ENCODE peak calls at places on chromosome 20, in seven cellular contexts. R is OCI-LY7, E is glutamatergic neuron, M is pancreas, Z is breast epithelium, Y is colonic mucosa, G is ovary. Q is an unnamed sample.

GRCh38 chr20:52493177-52493711 is 301.7 kb upstream of the ZFP64 start:
- DNase-seq in R (no peak), E (no peak), M (no peak), Z (no peak), Y (no peak), G (no peak), Q (no peak)

GRCh38 chr20:13817342-13817741 is 32.5 kb downstream of the NDUFAF5 start:
- DNase-seq in R (no peak), E (no peak), M (no peak), Z (no peak), Y (no peak), G (no peak), Q (no peak)

GRCh38 chr20:8798505-8798904 is 270.4 kb upstream of the PLCB4 start:
- DNase-seq in R (no peak), E (no peak), M (no peak), Z (no peak), Y (no peak), G (no peak), Q (no peak)

GRCh38 chr20:54219751-54220426 is 12.0 kb downstream of the PFDN4 start:
- DNase-seq in R (peak), E (no peak), M (no peak), Z (no peak), Y (no peak), G (no peak), Q (no peak)

GRCh38 chr20:19815553-19815991 is 57.5 kb downstream of the RIN2 start:
- DNase-seq in R (peak), E (no peak), M (no peak), Z (no peak), Y (no peak), G (no peak), Q (no peak)

GRCh38 chr20:48538058-48538825 is 289.6 kb downstream of the PREX1 start:
- DNase-seq in R (no peak), E (no peak), M (peak), Z (peak), Y (no peak), G (peak), Q (no peak)

GRCh38 chr20:48622421-48622820 is 205.4 kb downstream of the PREX1 start:
- DNase-seq in R (no peak), E (no peak), M (no peak), Z (no peak), Y (no peak), G (peak), Q (no peak)

GRCh38 chr20:33649201-33649631 is 12.9 kb upstream of the C20orf144 start:
- DNase-seq in R (no peak), E (peak), M (peak), Z (no peak), Y (peak), G (peak), Q (no peak)

GRCh38 chr20:48329676-48330644 is 497.8 kb downstream of the PREX1 start:
- DNase-seq in R (peak), E (peak), M (no peak), Z (no peak), Y (no peak), G (no peak), Q (peak)

GRCh38 chr20:39702716-39703349 is 740.7 kb downstream of the DHX35 start:
- DNase-seq in R (no peak), E (no peak), M (no peak), Z (no peak), Y (no peak), G (no peak), Q (no peak)

GRCh38 chr20:7085448-7085847 is 318.0 kb downstream of the BMP2 start:
- DNase-seq in R (no peak), E (no peak), M (no peak), Z (no peak), Y (peak), G (no peak), Q (no peak)

GRCh38 chr20:49594143-49594928 is 26.4 kb upstream of the PTGIS start:
- DNase-seq in R (no peak), E (no peak), M (no peak), Z (no peak), Y (no peak), G (no peak), Q (no peak)

GRCh38 chr20:4775322-4776078 is 53.8 kb downstream of the PRND start:
- DNase-seq in R (no peak), E (no peak), M (no peak), Z (no peak), Y (no peak), G (no peak), Q (no peak)

GRCh38 chr20:48329216-48329615 is 498.6 kb downstream of the PREX1 start:
- DNase-seq in R (no peak), E (no peak), M (no peak), Z (no peak), Y (no peak), G (no peak), Q (no peak)

GRCh38 chr20:14055127-14055742 is 59.9 kb downstream of the MACROD2 start:
- DNase-seq in R (peak), E (no peak), M (peak), Z (no peak), Y (peak), G (no peak), Q (peak)

GRCh38 chr20:61874421-61875068 is 191.1 kb downstream of the TAF4 start:
- DNase-seq in R (peak), E (peak), M (no peak), Z (peak), Y (no peak), G (no peak), Q (no peak)
- TF ChIP-seq CTCF in R (peak), E (no peak), M (no peak), Z (no peak), Y (no peak), G (no peak), Q (no peak)

GRCh38 chr20:18793625-18794427 is 19.8 kb upstream of the SCP2D1 start:
- DNase-seq in R (peak), E (peak), M (peak), Z (peak), Y (peak), G (peak), Q (peak)
- TF ChIP-seq CTCF in R (peak), E (no peak), M (no peak), Z (no peak), Y (no peak), G (no peak), Q (peak)

GRCh38 chr20:51388227-51388626 is 154.3 kb downstream of the NFATC2 start:
- DNase-seq in R (no peak), E (no peak), M (no peak), Z (no peak), Y (no peak), G (no peak), Q (no peak)

GRCh38 chr20:51385941-51386530 is 156.5 kb downstream of the NFATC2 start:
- DNase-seq in R (peak), E (no peak), M (no peak), Z (no peak), Y (no peak), G (no peak), Q (peak)

GRCh38 chr20:51386586-51386985 is 155.9 kb downstream of the NFATC2 start:
- DNase-seq in R (peak), E (no peak), M (no peak), Z (no peak), Y (no peak), G (no peak), Q (no peak)

GRCh38 chr20:51388756-51389542 is 153.6 kb downstream of the NFATC2 start:
- DNase-seq in R (no peak), E (no peak), M (no peak), Z (no peak), Y (no peak), G (no peak), Q (no peak)

GRCh38 chr20:51387125-51387865 is 155.2 kb downstream of the NFATC2 start:
- DNase-seq in R (peak), E (no peak), M (no peak), Z (no peak), Y (no peak), G (no peak), Q (no peak)
- TF ChIP-seq CTCF in R (no peak), E (no peak), M (no peak), Z (no peak), Y (no peak), G (no peak), Q (no peak)

GRCh38 chr20:44471481-44471882 is 4.2 kb upstream of the TTPAL start:
- DNase-seq in R (no peak), E (no peak), M (no peak), Z (no peak), Y (no peak), G (no peak), Q (no peak)
- TF ChIP-seq CTCF in R (peak), E (no peak), M (peak), Z (no peak), Y (peak), G (no peak), Q (no peak)

GRCh38 chr20:32003325-32003724 is 6.9 kb upstream of the CCM2L start:
- DNase-seq in R (no peak), E (no peak), M (no peak), Z (no peak), Y (no peak), G (no peak), Q (no peak)
- TF ChIP-seq CTCF in R (no peak), E (no peak), M (no peak), Z (no peak), Y (no peak), G (no peak), Q (no peak)

DNA sequence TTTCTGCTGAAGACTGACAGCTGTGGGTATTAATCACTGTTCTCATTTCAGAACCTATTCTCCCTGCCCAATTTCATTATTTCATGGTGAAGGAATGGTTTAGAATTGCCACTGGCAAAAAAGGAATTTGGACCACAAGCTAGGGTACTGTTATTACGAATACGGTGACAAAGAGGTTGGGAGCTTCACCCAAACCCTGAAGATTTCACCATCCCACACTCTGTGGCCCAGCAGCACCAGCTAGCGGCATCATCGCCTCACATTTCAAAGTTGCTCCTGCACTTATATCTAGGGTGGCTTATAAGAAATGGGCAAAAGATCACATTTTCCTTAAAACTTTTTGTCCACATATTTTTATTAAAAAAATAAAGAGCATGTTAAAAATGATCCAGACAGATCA is 236.1 kb downstream of the SYNDIG1 start:
- DNase-seq in R (no peak), E (no peak), M (no peak), Z (no peak), Y (no peak), G (no peak), Q (no peak)
- TF ChIP-seq CTCF in R (no peak), E (no peak), M (no peak), Z (no peak), Y (no peak), G (no peak), Q (no peak)

GRCh38 chr20:40920291-40920690 is 108.3 kb upstream of the TOP1 start:
- DNase-seq in R (no peak), E (no peak), M (no peak), Z (no peak), Y (no peak), G (no peak), Q (no peak)

GRCh38 chr20:40925829-40926228 is 102.8 kb upstream of the TOP1 start:
- DNase-seq in R (peak), E (no peak), M (no peak), Z (no peak), Y (no peak), G (no peak), Q (no peak)

GRCh38 chr20:40922865-40923264 is 105.8 kb upstream of the TOP1 start:
- DNase-seq in R (no peak), E (no peak), M (no peak), Z (no peak), Y (no peak), G (no peak), Q (no peak)
- TF ChIP-seq CTCF in R (no peak), E (no peak), M (no peak), Z (no peak), Y (no peak), G (no peak), Q (no peak)

GRCh38 chr20:9903048-9903651 is 64.3 kb upstream of the PAK5 start:
- DNase-seq in R (peak), E (peak), M (no peak), Z (no peak), Y (no peak), G (no peak), Q (no peak)
- TF ChIP-seq CTCF in R (peak), E (peak), M (no peak), Z (no peak), Y (peak), G (no peak), Q (peak)

GRCh38 chr20:36542019-36542488 is 735 bp downstream of the MYL9 start:
- DNase-seq in R (no peak), E (peak), M (no peak), Z (no peak), Y (peak), G (peak), Q (no peak)
- TF ChIP-seq CTCF in R (peak), E (peak), M (no peak), Z (no peak), Y (no peak), G (peak), Q (no peak)

Q was measured in GM20000.